ENCODE peak calls at places on chromosomes 6 and 20, in four cellular contexts. B is K562, J is SK-N-SH, A is GM12878. L is an unnamed sample.

GRCh38 chr6:26389349-26389799 is 6.5 kb downstream of the BTN2A2 start:
- DNase-seq in B (peak; percentile 57), J (no peak), A (no peak), L (no peak)

GRCh38 chr6:88705601-88706000 is 257.8 kb downstream of the RNGTT start:
- DNase-seq in B (peak; percentile 13), J (no peak), A (peak; percentile 81), L (no peak)

GRCh38 chr6:89566011-89566775 is 72.4 kb downstream of the LYRM2 start:
- DNase-seq in B (no peak), J (no peak), A (no peak), L (no peak)

GRCh38 chr6:109051301-109051700 is 43.3 kb downstream of the SESN1 start:
- DNase-seq in B (no peak), J (no peak), A (no peak), L (no peak)

GRCh38 chr20:58457083-58457680 is 58.0 kb downstream of the APCDD1L start:
- DNase-seq in B (no peak), J (peak; percentile 64), A (no peak), L (no peak)

GRCh38 chr6:132259070-132259469 is 142.2 kb downstream of the MOXD1 start:
- DNase-seq in B (no peak), J (no peak), A (no peak), L (no peak)

GRCh38 chr6:30194797-30195690 is 18.2 kb downstream of the TRIM26 start:
- DNase-seq in B (no peak), J (no peak), A (no peak), L (no peak)

GRCh38 chr6:151553416-151554158 is 59.8 kb downstream of the CCDC170 start:
- DNase-seq in B (no peak), J (no peak), A (no peak), L (no peak)

GRCh38 chr6:25535302-25536225 is 116.5 kb upstream of the SCGN start:
- DNase-seq in B (peak; percentile 62), J (no peak), A (no peak), L (no peak)

GRCh38 chr6:75922226-75922625 is 150.2 kb downstream of the IMPG1 start:
- DNase-seq in B (no peak), J (no peak), A (no peak), L (no peak)

GRCh38 chr6:152557502-152557901 is 79.7 kb downstream of the SYNE1 start:
- DNase-seq in B (no peak), J (no peak), A (no peak), L (no peak)

GRCh38 chr6:53718597-53719460 is 53.3 kb upstream of the KLHL31 start:
- DNase-seq in B (peak; percentile 51), J (peak; percentile 45), A (peak; percentile 51), L (no peak)

GRCh38 chr6:116101298-116101718 is 655 bp downstream of the NT5DC1 start:
- DNase-seq in B (peak; percentile 86), J (no peak), A (no peak), L (no peak)

GRCh38 chr20:12535770-12536169 is 473.0 kb upstream of the SPTLC3 start:
- DNase-seq in B (no peak), J (no peak), A (no peak), L (no peak)

GRCh38 chr6:134061440-134061839 is 9.0 kb upstream of the SLC2A12 start:
- DNase-seq in B (no peak), J (no peak), A (no peak), L (no peak)

GRCh38 chr6:162173448-162173847 is 554.1 kb downstream of the PRKN start:
- DNase-seq in B (no peak), J (no peak), A (no peak), L (no peak)

GRCh38 chr6:34993206-34993605 is 104.2 kb downstream of the ANKS1A start:
- DNase-seq in B (no peak), J (no peak), A (no peak), L (no peak)

GRCh38 chr6:26273673-26274595 is 91.1 kb upstream of the BTN3A2 start:
- DNase-seq in B (no peak), J (no peak), A (no peak), L (no peak)

GRCh38 chr6:143123081-143123480 is 62.4 kb downstream of the AIG1 start:
- DNase-seq in B (no peak), J (no peak), A (no peak), L (no peak)

GRCh38 chr6:139595183-139595582 is 220.7 kb upstream of the CITED2 start:
- DNase-seq in B (no peak), J (no peak), A (no peak), L (no peak)

GRCh38 chr6:166055801-166056200 is 111.8 kb downstream of the TBXT start:
- DNase-seq in B (no peak), J (no peak), A (no peak), L (no peak)

GRCh38 chr6:149403534-149403933 is 3.5 kb downstream of the SUMO4 start:
- DNase-seq in B (no peak), J (no peak), A (no peak), L (no peak)

GRCh38 chr6:139291813-139292619 is at the start of gene TXLNB:
- DNase-seq in B (no peak), J (no peak), A (peak; percentile 83), L (peak; percentile 15)

GRCh38 chr6:157990321-157991066 is 8.8 kb downstream of the SYNJ2 start:
- DNase-seq in B (no peak), J (no peak), A (no peak), L (no peak)

GRCh38 chr6:148508401-148509151 is 165.9 kb downstream of the SASH1 start:
- DNase-seq in B (no peak), J (no peak), A (no peak), L (no peak)

GRCh38 chr6:15479761-15480160 is 183.1 kb downstream of the DTNBP1 start:
- DNase-seq in B (no peak), J (no peak), A (no peak), L (no peak)

GRCh38 chr20:4063631-4064030 is 48.3 kb upstream of the RNF24 start:
- DNase-seq in B (no peak), J (no peak), A (no peak), L (no peak)

GRCh38 chr6:87574237-87574636 is 15.6 kb downstream of the RARS2 start:
- DNase-seq in B (no peak), J (no peak), A (no peak), L (no peak)

GRCh38 chr6:109458774-109459531 is 3.4 kb upstream of the MICAL1 start:
- DNase-seq in B (no peak), J (no peak), A (peak; percentile 56), L (no peak)

GRCh38 chr6:151291145-151292055 is 51.6 kb downstream of the AKAP12 start:
- DNase-seq in B (no peak), J (peak; percentile 39), A (no peak), L (peak; percentile 18)

GRCh38 chr6:136014454-136015421 is 163.2 kb downstream of the PDE7B start:
- DNase-seq in B (no peak), J (no peak), A (no peak), L (no peak)

GRCh38 chr6:34581561-34581920 is 25.4 kb upstream of the SPDEF start:
- DNase-seq in B (no peak), J (no peak), A (no peak), L (no peak)

DNA sequence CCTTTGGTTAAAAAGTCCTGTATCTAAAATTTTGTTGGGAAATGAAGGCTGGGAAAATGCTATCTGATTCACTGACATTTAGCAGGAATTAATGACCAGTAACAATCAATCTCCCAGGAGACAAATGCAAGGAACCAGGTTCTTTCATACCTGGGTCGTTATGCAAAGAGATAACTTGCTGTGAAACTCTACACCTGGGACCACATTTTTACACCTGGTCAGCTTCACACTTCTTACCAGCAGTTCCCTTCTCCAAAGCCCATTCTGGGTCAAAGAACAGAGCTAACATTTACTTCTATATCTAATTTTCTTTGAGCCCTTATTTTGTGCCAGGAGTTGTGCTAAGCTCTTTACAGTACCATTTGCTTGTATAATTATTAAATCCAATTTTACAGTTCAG is 27.4 kb upstream of the STXBP5 start:
- DNase-seq in B (no peak), J (no peak), A (no peak), L (no peak)
- TF ChIP-seq MAX in B (no peak), J (no peak), A (no peak), L (no peak)

GRCh38 chr6:1313364-1313754 is 1.5 kb downstream of the FOXQ1 start:
- DNase-seq in B (no peak), J (no peak), A (no peak), L (no peak)

GRCh38 chr6:1311400-1312192 is at the start of gene FOXQ1:
- DNase-seq in B (no peak), J (peak; percentile 28), A (no peak), L (peak; percentile 70)

GRCh38 chr6:1312193-1312443 is 220 bp downstream of the FOXQ1 start:
- DNase-seq in B (no peak), J (peak; percentile 21), A (no peak), L (no peak)

GRCh38 chr6:1312444-1313363 is 806 bp downstream of the FOXQ1 start:
- DNase-seq in B (no peak), J (peak; percentile 30), A (no peak), L (peak; percentile 60)

DNA sequence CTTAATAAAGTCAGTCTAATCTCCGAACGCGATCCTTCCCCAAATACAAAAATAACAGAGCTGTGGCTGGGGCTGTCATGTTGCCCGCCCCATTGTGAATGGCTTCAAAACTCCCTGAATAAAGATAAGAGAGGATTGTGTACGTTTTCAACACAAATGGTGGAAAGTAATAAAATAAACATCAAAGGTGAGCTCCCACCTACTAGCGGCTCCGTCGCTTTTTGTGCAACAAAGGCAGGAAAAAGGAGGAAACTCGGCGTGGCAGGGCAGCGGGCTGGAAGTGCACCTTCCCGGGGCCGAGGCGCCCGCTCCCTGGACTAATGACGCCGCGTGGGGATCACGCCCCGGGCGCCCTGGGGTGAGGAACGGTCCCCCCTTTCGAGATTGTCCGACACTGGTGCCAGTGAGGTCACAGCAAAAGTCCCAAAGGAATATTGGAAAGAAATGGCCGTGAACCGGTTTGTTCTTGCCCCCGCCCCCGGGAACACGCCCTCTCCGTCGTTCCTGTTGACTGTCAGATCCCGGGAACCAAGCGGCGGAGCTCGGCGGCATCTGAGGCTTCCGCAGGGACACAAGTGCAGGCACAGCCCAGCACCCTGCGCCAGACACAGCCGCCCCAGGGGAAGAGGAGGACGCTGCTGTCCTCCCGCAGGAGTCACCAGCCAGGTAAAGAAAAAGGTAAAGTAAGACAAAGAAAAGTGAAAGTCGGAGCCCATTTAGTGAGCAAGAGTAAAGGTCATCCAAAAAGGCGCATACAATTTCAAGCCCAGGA is 1.1 kb upstream of the FOXQ1 start:
- DNase-seq in B (no peak), J (no peak), A (no peak), L (peak; percentile 60)
- TF ChIP-seq USF1 in B (no peak), J (no peak), A (no peak), L (no peak)

DNA sequence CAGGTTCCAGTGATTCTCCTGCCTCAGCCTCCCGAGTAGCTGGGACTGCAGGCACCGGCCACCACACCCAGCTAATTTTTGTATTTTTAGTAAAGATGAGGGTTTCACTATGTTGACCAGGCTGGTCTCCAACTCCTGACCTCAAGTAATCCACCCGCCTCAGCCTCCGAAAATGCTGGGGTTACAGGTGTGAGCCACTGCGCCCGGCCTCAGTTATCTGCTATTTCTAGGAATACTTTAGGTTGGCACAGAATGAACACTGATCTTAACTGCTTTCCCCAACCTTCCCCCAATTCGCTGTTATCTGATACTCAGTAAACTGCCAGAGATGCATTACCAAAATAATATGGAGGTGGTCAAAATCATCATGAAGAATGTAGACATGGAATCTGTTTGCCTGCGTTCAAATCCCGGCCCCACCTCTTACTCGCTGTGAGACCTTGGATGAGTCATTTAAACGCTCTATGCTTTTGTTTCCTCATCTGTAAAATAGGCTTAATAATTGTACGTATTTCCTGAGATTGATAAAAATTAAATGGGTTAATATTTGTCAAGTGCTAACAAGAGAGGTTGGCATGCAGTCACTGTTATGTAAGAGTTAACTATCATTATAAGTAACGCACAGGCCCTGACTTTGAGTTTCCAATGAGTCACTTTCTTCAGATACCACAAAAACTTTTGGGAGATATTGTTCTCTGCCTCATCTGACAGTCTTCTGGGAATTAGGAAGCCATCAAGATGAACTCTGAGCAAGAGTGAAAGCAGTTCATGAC is 44.5 kb upstream of the NCOA3 start:
- DNase-seq in B (no peak), J (no peak), A (no peak), L (no peak)
- TF ChIP-seq MAX in B (no peak), J (no peak), A (no peak), L (no peak)

GRCh38 chr6:12196326-12196936 is 93.7 kb upstream of the EDN1 start:
- DNase-seq in B (no peak), J (no peak), A (no peak), L (no peak)
- TF ChIP-seq USF1 in B (no peak), J (no peak), A (no peak), L (no peak)

L was measured in WTC11.